ENCODE peak calls at places on chromosome 12, in five cellular contexts. S, V, A, B and C are unnamed samples. For H3K4me1, the result is how much of the 10 kb centered on the place peaks cover.

GRCh38 chr12:50166776-50167025 is 468 bp downstream of the CERS5 start:
- DNase-seq in A (no peak), B (no peak), S (peak), V (peak), C (peak)

GRCh38 chr12:94053676-94054075 is 94.7 kb upstream of the PLXNC1 start:
- DNase-seq in S (no peak), V (no peak), A (no peak), B (no peak), C (no peak)

GRCh38 chr12:79375050-79375449 is 315.7 kb downstream of the PAWR start:
- DNase-seq in B (no peak), A (no peak), S (no peak), V (no peak), C (no peak)

GRCh38 chr12:126742326-126742725 is 1524.6 kb upstream of the TMEM132C start:
- DNase-seq in S (no peak), V (no peak), B (no peak), A (no peak), C (no peak)

GRCh38 chr12:122393822-122394221 is 28.6 kb downstream of the CLIP1 start:
- DNase-seq in V (no peak), S (no peak), B (no peak), A (no peak), C (peak)

GRCh38 chr12:74537126-74537706 is 419 bp upstream of the ATXN7L3B start:
- DNase-seq in V (peak), S (peak), B (no peak), A (no peak), C (peak)

GRCh38 chr12:69987453-69988102 is 162.6 kb downstream of the MYRFL start:
- DNase-seq in V (peak), S (peak), B (no peak), A (no peak), C (no peak)

GRCh38 chr12:22729898-22730443 is 105.0 kb downstream of the ETNK1 start:
- DNase-seq in S (peak), B (no peak), V (peak), A (no peak), C (no peak)

GRCh38 chr12:5565933-5566632 is 134.2 kb downstream of the NTF3 start:
- DNase-seq in B (no peak), S (peak), V (peak), A (no peak), C (no peak)

GRCh38 chr12:63319386-63319785 is 168.4 kb upstream of the AVPR1A start:
- DNase-seq in S (peak), B (no peak), A (no peak), V (peak), C (no peak)

GRCh38 chr12:4355843-4356327 is 23.6 kb downstream of the FGF23 start:
- DNase-seq in S (peak), V (no peak), A (peak), B (peak), C (peak)

GRCh38 chr12:64609543-64610091 is 678 bp upstream of the RASSF3 start:
- DNase-seq in S (peak), B (no peak), V (peak), A (no peak), C (no peak)

GRCh38 chr12:22321620-22322019 is 12.9 kb downstream of the ST8SIA1 start:
- DNase-seq in A (no peak), S (peak), V (no peak), B (no peak), C (no peak)

GRCh38 chr12:124993568-124994434 is at the start of gene BRI3BP:
- DNase-seq in B (peak), S (peak), A (peak), V (peak), C (peak)

GRCh38 chr12:113647048-113647447 is 175.4 kb upstream of the LHX5 start:
- DNase-seq in S (no peak), V (no peak), A (no peak), B (no peak), C (no peak)

GRCh38 chr12:131783915-131784541 is 44.2 kb upstream of the MMP17 start:
- DNase-seq in S (peak), B (no peak), V (peak), A (no peak), C (no peak)

GRCh38 chr12:24230061-24230460 is 280.6 kb upstream of the SOX5 start:
- DNase-seq in A (no peak), S (no peak), V (no peak), B (no peak), C (no peak)

GRCh38 chr12:113528606-113529005 is 56.9 kb upstream of the LHX5 start:
- DNase-seq in B (no peak), V (no peak), S (no peak), A (no peak), C (no peak)

GRCh38 chr12:56078427-56078826 is 1.5 kb upstream of the ERBB3 start:
- DNase-seq in A (no peak), V (no peak), S (no peak), B (no peak), C (no peak)
- H3K4me3 ChIP-seq in A (no peak), V (no peak), S (no peak), B (no peak), C (no peak)

GRCh38 chr12:92032101-92032500 is 113.5 kb downstream of the BTG1 start:
- DNase-seq in A (no peak), B (no peak), S (no peak), V (no peak), C (no peak)
- H3K4me1 ChIP-seq in A (half or more), B (under half), S (under half), V (under half), C (half or more)

GRCh38 chr12:120669055-120669828 is 17.7 kb upstream of the MLEC start:
- DNase-seq in B (no peak), A (no peak), V (no peak), S (peak), C (no peak)
- H3K4me3 ChIP-seq in B (no peak), A (no peak), V (no peak), S (peak), C (no peak)

DNA sequence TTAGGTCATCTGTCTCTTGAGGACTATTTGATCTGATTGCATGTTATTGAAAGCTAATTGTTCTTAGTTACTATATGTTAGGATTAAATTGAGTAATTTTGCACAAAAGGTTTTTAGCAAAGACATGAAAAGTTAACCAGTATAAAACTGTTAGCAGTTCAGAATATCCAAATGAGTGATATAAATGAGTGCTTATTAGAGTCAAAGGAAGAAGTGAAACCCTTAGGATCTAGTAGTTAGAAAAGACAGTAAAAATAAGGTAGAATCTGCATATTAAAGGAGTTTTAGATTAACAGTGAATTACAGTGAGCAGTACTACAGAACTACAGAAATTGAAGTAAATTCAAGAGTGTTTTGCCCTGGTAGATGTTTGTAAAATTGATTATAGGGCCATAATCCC is 12.4 kb downstream of the RAP1B start:
- DNase-seq in S (no peak), B (no peak), V (no peak), A (no peak), C (no peak)
- H3K4me1 ChIP-seq in S (half or more), B (half or more), V (under half), A (under half), C (under half)

DNA sequence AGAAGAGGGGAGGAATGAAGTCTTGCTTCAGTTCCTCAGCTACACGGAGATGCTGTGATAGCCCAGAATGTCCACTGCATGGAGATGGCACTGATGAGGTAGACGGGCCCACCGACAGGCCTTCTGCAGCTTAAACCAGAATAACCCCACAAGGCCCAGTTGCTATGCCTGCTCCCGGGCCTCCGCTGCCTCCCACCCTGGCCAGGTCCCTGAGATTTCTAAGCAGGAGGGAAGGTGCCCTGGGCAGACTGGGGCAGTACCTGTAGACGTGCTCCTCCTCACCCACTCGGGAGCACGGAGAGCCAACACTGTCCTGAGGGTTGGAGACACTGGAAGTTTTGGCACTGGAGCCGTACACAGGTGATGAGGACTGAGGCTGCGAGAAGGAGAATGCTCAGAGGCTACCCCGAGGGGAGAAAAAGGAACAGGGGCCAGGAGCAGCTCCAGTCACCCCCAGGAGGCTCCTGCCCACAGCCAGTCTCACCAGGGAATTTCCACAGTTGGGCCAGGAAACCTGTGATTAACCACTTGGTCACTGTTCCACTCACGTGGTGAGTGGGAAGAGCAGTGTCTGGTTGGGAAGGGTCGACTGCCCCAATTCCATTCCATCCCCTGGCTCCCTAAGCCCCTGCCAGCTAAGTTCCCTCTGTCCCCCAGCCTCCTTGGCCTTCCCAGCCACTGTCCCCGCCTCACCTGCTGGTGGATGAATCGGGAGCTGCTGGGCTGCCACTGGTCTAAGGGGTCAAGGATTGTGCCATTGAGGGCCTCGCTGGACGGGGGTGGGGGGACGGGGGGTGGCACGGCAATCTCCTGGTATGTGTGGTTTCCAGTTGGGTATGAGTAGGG is 22.8 kb upstream of the RPLP0 start:
- DNase-seq in B (no peak), A (no peak), V (no peak), S (peak), C (no peak)
- H3K4me3 ChIP-seq in B (no peak), A (no peak), V (no peak), S (no peak), C (no peak)

GRCh38 chr12:118213452-118213851 is 77.5 kb downstream of the PEBP1 start:
- DNase-seq in S (no peak), A (no peak), V (no peak), B (no peak), C (no peak)
- H3K4me1 ChIP-seq in S (under half), A (under half), V (under half), B (under half), C (under half)